ENCODE peak calls at places on chromosomes 16 and 17, in six cellular contexts. P is omental fat pad, H is SK-N-SH, A is stomach, V is thyroid gland, Y is WTC11. R is an unnamed sample.

GRCh38 chr17:51154176-51154575 is 817 bp downstream of the NME1 start:
- DNase-seq in P (no peak), H (peak), A (no peak), V (no peak), Y (no peak), R (no peak)

GRCh38 chr16:65142276-65142675 is 20.4 kb upstream of the CDH11 start:
- DNase-seq in P (no peak), H (no peak), A (no peak), V (no peak), Y (no peak), R (no peak)

GRCh38 chr17:75142236-75142971 is 10.9 kb upstream of the NT5C start:
- DNase-seq in P (no peak), H (no peak), A (no peak), V (no peak), Y (no peak), R (no peak)

GRCh38 chr16:79601092-79601977 is 798 bp upstream of the MAF start:
- DNase-seq in P (no peak), H (peak), A (peak), V (peak), Y (peak), R (peak)

GRCh38 chr17:5065227-5065744 is 13.0 kb upstream of the ZFP3 start:
- DNase-seq in P (no peak), H (no peak), A (no peak), V (peak), Y (no peak), R (no peak)

GRCh38 chr17:31559647-31560501 is 168.4 kb downstream of the RAB11FIP4 start:
- DNase-seq in P (no peak), H (no peak), A (no peak), V (peak), Y (peak), R (peak)

GRCh38 chr16:871562-872330 is 71.2 kb upstream of the GNG13 start:
- DNase-seq in P (no peak), H (no peak), A (no peak), V (no peak), Y (no peak), R (no peak)

GRCh38 chr17:73156887-73157870 is 7.6 kb upstream of the SSTR2 start:
- DNase-seq in P (no peak), H (peak), A (no peak), V (no peak), Y (no peak), R (no peak)

GRCh38 chr16:59729613-59730012 is 995.5 kb upstream of the GOT2 start:
- DNase-seq in P (no peak), H (no peak), A (no peak), V (no peak), Y (no peak), R (no peak)

GRCh38 chr17:3512512-3513171 is 36.8 kb downstream of the ASPA start:
- DNase-seq in P (no peak), H (no peak), A (peak), V (peak), Y (peak), R (no peak)

GRCh38 chr16:50198802-50199410 is 45.8 kb downstream of the TENT4B start:
- DNase-seq in P (no peak), H (no peak), A (no peak), V (no peak), Y (no peak), R (no peak)

GRCh38 chr16:16780588-16780987 is 401.6 kb downstream of the NPIPA7 start:
- DNase-seq in P (no peak), H (no peak), A (no peak), V (no peak), Y (no peak), R (no peak)

GRCh38 chr16:49621240-49622083 is 234.4 kb downstream of the ZNF423 start:
- DNase-seq in P (no peak), H (peak), A (no peak), V (no peak), Y (no peak), R (no peak)

GRCh38 chr16:57347858-57348257 is 10.7 kb upstream of the CCL22 start:
- DNase-seq in P (no peak), H (no peak), A (no peak), V (no peak), Y (no peak), R (no peak)

GRCh38 chr17:6361733-6362132 is 73.2 kb downstream of the AIPL1 start:
- DNase-seq in P (no peak), H (peak), A (no peak), V (no peak), Y (peak), R (no peak)

GRCh38 chr17:37168731-37169353 is 206.9 kb upstream of the C17orf78 start:
- DNase-seq in P (no peak), H (no peak), A (no peak), V (no peak), Y (no peak), R (no peak)

GRCh38 chr16:1174477-1175357 is 21.8 kb downstream of the CACNA1H start:
- DNase-seq in P (no peak), H (no peak), A (no peak), V (no peak), Y (no peak), R (no peak)

GRCh38 chr16:79411357-79411756 is 189.2 kb downstream of the MAF start:
- DNase-seq in P (no peak), H (no peak), A (no peak), V (no peak), Y (no peak), R (no peak)

GRCh38 chr17:72244942-72245341 is 124.1 kb downstream of the SOX9 start:
- DNase-seq in P (no peak), H (no peak), A (no peak), V (no peak), Y (no peak), R (no peak)

GRCh38 chr17:52744179-52744578 is 585.7 kb upstream of the CA10 start:
- DNase-seq in P (no peak), H (no peak), A (no peak), V (no peak), Y (no peak), R (no peak)

GRCh38 chr16:1779234-1779701 is 3.1 kb downstream of the SPSB3 start:
- DNase-seq in P (no peak), H (no peak), A (no peak), V (no peak), Y (no peak), R (no peak)

GRCh38 chr17:75901727-75902126 is 3.0 kb downstream of the MRPL38 start:
- DNase-seq in P (no peak), H (no peak), A (no peak), V (no peak), Y (no peak), R (no peak)

GRCh38 chr17:69448431-69449102 is 34.1 kb downstream of the MAP2K6 start:
- DNase-seq in P (no peak), H (peak), A (no peak), V (peak), Y (peak), R (peak)

GRCh38 chr17:59451706-59452105 is 113.7 kb upstream of the DHX40 start:
- DNase-seq in P (no peak), H (no peak), A (no peak), V (no peak), Y (no peak), R (no peak)

DNA sequence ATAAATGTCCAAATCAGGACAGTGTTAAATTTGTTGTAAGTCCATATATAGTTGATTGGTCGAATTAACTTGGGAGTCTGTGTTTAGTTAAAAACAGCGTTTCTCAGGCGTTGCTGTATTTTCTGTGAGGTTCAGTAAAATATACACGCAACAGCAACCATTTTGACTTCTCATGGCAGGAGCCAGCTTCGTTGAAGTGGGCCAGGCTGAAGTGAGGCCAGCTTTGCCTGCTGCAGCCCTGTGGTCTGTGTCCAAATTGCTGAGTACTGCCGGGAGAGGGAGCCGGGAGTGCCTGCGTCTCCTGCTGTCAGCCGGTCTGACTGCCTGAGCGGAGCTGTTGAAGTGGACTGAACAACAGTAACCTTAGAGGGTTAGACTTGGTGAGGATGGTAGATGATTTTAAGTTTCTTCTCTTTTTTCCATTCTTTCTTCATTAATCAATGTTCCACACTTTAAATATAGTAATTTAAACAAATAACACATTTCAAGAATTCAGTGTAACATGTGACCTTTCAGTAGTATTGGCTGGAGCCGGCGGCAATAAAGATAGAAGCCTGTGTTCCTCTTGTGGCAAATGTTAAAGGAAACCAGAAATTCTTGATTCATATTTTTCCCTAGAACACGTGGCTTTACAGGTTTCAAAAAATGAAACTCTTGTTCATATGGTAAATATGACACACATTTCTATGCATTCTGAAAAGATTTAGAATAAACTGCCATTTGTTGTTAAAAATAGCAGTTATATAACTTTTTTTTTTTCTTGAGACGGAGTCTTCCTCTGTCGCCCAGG is 37.0 kb upstream of the ZNF750 start:
- DNase-seq in P (no peak), H (peak), A (peak), V (peak), Y (peak), R (peak)
- TF ChIP-seq CTCF in P (no peak), H (peak), A (peak), V (no peak), Y (no peak), R (no peak)

DNA sequence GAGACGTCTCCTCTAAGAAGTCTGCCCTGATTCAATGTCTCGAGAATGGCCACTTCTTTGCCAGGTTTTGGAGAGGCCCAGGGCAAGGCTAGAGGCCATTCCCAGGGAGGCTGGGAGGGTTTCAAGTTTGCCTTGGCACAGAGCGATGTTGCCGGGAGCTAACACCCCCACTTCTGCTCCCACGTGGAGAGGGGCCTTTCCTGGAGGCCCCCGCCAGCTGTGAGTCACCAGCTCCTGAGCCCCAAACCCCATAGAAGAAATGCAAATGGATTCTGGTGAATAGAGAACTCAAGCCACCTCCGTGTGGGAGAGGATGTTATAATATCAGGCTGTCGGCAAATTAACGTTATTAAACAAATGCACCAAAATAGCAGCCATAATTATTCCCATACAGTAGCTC is 62.2 kb downstream of the CACNG5 start:
- DNase-seq in P (no peak), H (no peak), A (no peak), V (no peak), Y (no peak), R (no peak)
- TF ChIP-seq CTCF in P (no peak), H (no peak), A (no peak), V (no peak), Y (no peak), R (no peak)

DNA sequence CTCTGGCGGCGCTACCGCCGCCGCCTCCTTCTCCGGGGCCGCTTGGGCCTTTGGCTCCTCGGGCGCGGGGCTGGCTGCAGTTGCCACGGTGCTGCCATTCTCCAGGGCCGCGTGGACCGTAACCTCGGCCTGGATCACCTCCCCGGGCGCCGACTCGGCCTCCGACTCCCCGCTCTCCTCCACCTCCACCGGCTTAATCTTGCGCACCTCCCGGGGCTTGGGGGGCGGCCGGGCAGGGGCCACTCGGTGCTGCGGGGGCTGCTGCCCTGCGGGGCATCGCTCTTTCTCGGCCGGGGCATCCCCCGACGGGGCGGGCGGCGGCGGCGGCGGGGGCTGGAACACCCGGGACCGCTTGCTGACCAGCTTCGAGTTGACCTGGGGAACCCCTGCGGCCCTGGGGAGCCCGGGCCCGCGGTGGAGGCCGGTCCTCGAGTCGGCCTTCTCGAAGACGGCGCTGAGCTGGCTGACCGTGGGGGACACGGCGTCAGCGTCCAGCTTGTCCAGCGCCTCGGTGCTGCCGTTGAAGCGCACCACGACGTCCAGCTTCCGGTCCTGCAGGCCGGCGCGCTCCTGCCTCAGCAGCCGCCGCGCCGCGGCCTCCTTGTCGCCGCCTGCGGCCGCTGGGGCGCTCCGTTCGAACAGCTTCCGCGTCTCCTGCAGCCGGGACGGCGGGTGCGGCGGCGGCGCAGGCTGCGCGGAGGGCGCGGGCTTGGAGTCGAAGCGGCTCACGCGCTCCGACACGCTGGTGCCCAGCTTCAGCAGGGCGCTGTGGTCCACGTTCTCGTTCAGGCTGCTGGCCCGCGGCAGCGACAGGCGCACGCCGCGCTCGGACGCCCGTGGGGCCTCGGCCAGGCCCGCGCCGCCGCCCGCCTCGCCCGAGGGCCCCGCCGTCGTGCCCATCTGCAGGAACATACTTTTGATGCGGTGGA is 788 bp downstream of the PPP1R9B start:
- DNase-seq in P (no peak), H (peak), A (peak), V (peak), Y (no peak), R (peak)
- TF ChIP-seq CTCF in P (no peak), H (no peak), A (no peak), V (no peak), Y (no peak), R (no peak)

DNA sequence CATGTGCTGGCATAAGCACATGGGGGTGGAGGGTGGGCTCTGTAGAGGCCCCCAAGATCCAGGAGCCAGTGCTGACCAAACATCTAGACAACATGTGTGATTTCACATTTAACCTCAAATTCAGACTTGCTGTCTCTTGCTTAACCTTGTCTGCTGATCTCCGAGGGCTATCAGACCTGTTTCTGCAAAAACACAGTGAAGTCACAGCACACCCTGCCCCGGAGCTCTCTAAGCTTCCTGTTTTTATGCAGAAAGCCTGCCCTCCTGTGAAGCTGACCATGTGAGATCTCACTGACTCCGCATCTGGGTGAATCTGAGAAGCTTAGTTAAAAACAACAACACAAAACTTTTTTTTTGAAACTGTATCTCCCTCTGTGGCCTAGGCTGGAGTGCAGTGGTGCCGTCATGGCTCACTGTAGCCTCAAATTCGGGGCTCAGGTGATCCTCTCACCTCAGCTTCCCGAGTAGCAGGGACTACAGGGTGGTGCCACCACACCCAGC is 6.6 kb upstream of the DPEP2 start:
- DNase-seq in P (no peak), H (no peak), A (peak), V (peak), Y (no peak), R (no peak)
- TF ChIP-seq CTCF in P (no peak), H (no peak), A (no peak), V (no peak), Y (no peak), R (no peak)

GRCh38 chr17:82823004-82823403 is 16.8 kb downstream of the ZNF750 start:
- DNase-seq in P (no peak), H (peak), A (no peak), V (no peak), Y (peak), R (peak)
- TF ChIP-seq CTCF in P (no peak), H (peak), A (no peak), V (no peak), Y (peak), R (peak)

GRCh38 chr16:84252214-84252613 is 12.4 kb upstream of the KCNG4 start:
- DNase-seq in P (no peak), H (no peak), A (no peak), V (no peak), Y (no peak), R (no peak)

GRCh38 chr16:84258266-84258665 is 18.5 kb upstream of the KCNG4 start:
- DNase-seq in P (no peak), H (no peak), A (no peak), V (no peak), Y (no peak), R (no peak)

GRCh38 chr16:84255050-84255810 is 15.4 kb upstream of the KCNG4 start:
- DNase-seq in P (no peak), H (no peak), A (no peak), V (no peak), Y (no peak), R (no peak)

GRCh38 chr16:84253173-84253572 is 13.4 kb upstream of the KCNG4 start:
- DNase-seq in P (no peak), H (no peak), A (no peak), V (no peak), Y (no peak), R (no peak)

DNA sequence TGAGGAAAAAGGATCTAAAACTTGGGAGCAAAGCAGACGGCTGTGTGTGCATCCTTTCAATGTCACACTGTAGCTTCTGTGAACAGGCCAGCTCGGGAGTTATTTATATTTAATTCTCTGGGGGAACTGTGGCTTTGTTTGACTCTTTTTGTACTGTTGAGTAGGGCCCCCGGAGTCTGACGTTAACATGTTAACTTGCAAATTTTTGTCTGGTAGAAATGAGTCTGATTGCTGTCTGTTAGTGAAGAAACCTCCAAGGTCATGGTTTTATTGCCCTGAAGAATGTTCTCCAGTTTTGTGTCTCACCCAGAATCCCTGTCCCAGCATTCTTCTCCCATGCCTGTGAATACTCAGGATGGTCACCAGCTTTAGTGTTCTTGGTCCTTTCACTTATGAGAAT is 14.3 kb upstream of the KCNG4 start:
- DNase-seq in P (no peak), H (no peak), A (no peak), V (no peak), Y (no peak), R (no peak)
- TF ChIP-seq CTCF in P (no peak), H (no peak), A (no peak), V (no peak), Y (no peak), R (no peak)

DNA sequence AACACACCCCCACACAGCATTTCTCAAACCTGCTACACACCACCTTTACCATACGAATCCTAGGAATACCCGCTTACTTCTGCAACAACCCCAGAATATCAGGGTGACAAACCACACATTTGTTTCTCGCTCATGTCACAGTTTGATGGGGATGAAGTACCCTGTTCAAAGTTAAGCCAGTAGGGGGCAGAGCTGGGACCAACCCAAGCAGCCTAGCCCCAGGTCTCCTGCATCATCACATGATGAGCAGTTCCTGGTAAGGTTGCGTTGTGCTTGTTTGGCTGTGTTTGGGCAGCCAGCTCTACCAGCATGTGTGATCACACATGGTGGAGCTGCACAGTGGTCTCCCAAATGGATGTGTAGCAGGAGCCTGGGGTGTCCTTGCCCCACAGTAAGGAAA is 103.6 kb upstream of the C16orf82 start:
- DNase-seq in P (no peak), H (peak), A (no peak), V (no peak), Y (peak), R (no peak)
- TF ChIP-seq CTCF in P (no peak), H (peak), A (no peak), V (no peak), Y (peak), R (no peak)

R was measured in endothelial cell.